ENCODE peak calls at places on chromosomes 6 and 20, in ten cellular contexts. S is stimulated activated CD8-positive, alpha-beta memory T cell treated with anti-CD3 and anti-CD28 coated beads, Interleukin-7, amount 100 ng/mL, for 1 hour; D is Peyer's patch; P is tibial artery; W is Caco-2; F is ELR; L is psoas muscle; A is GM23248; O is GM12892; T is naive thymus-derived CD8-positive, alpha-beta T cell. Q is an unnamed sample.

GRCh38 chr20:32437391-32438074 is 79.4 kb downstream of the ASXL1 start:
- DNase-seq in A (peak), D (no peak), L (no peak), P (no peak), T (peak), O (no peak), W (peak), S (no peak), F (peak), Q (no peak)

GRCh38 chr6:129621252-129621651 is 88.7 kb downstream of the ARHGAP18 start:
- DNase-seq in S (no peak), P (no peak), W (peak), O (peak), T (no peak), F (peak), D (peak), L (no peak), A (no peak), Q (no peak)

GRCh38 chr6:54327631-54328030 is 19.4 kb downstream of the TINAG start:
- DNase-seq in D (no peak), L (no peak), W (no peak), A (no peak), T (no peak), P (no peak), S (no peak), F (peak), O (no peak), Q (no peak)

GRCh38 chr6:40719671-40720374 is 132.7 kb upstream of the LRFN2 start:
- DNase-seq in D (no peak), F (peak), P (peak), L (no peak), S (no peak), O (no peak), A (peak), W (no peak), T (no peak), Q (peak)

GRCh38 chr6:131250121-131250520 is 114.9 kb downstream of the AKAP7 start:
- DNase-seq in L (peak), D (peak), F (peak), O (no peak), A (peak), S (no peak), P (peak), W (peak), T (peak), Q (peak)

GRCh38 chr6:35678814-35679213 is 9.9 kb downstream of the FKBP5 start:
- DNase-seq in P (no peak), D (no peak), A (no peak), L (no peak), S (no peak), T (no peak), O (no peak), F (no peak), W (no peak), Q (no peak)

GRCh38 chr20:25013478-25014380 is 21.2 kb upstream of the APMAP start:
- DNase-seq in P (peak), A (no peak), D (peak), W (no peak), F (no peak), L (no peak), S (no peak), O (no peak), T (no peak), Q (no peak)

GRCh38 chr6:26268659-26269402 is 96.2 kb upstream of the BTN3A2 start:
- DNase-seq in F (peak), W (peak), P (no peak), D (peak), T (no peak), O (no peak), A (peak), S (no peak), L (no peak), Q (no peak)

GRCh38 chr20:25282796-25283195 is 34.9 kb downstream of the PYGB start:
- DNase-seq in A (no peak), O (no peak), T (no peak), F (no peak), S (no peak), P (peak), L (no peak), W (no peak), D (no peak), Q (no peak)

GRCh38 chr6:146111864-146112263 is 83.0 kb downstream of the GRM1 start:
- DNase-seq in F (no peak), P (no peak), W (no peak), O (no peak), L (no peak), S (no peak), D (no peak), A (no peak), T (no peak), Q (no peak)

GRCh38 chr6:126228001-126228791 is 111.7 kb upstream of the CENPW start:
- DNase-seq in S (no peak), W (no peak), T (no peak), F (no peak), A (no peak), P (no peak), L (no peak), D (no peak), O (no peak), Q (peak)

GRCh38 chr6:169074551-169074950 is 179.1 kb downstream of the THBS2 start:
- DNase-seq in A (peak), O (no peak), T (no peak), F (no peak), D (no peak), W (no peak), L (no peak), S (no peak), P (no peak), Q (peak)

GRCh38 chr6:44742828-44743372 is 355.4 kb downstream of the CDC5L start:
- DNase-seq in A (no peak), S (no peak), L (no peak), F (no peak), O (no peak), D (no peak), P (no peak), W (no peak), T (no peak), Q (no peak)

GRCh38 chr6:20447157-20447556 is 45.5 kb downstream of the E2F3 start:
- DNase-seq in S (no peak), P (no peak), W (no peak), F (no peak), A (no peak), T (no peak), D (no peak), L (no peak), O (no peak), Q (no peak)

GRCh38 chr6:16477367-16478149 is 239.2 kb downstream of the GMPR start:
- DNase-seq in F (no peak), T (no peak), D (no peak), P (no peak), A (no peak), L (peak), S (no peak), W (no peak), O (no peak), Q (no peak)

GRCh38 chr6:166586424-166587156 is at the start of gene RAMACL:
- DNase-seq in F (no peak), L (no peak), A (no peak), D (no peak), S (no peak), T (peak), P (no peak), W (peak), O (peak), Q (no peak)

GRCh38 chr6:35287671-35288396 is 9.8 kb upstream of the DEF6 start:
- DNase-seq in L (peak), W (no peak), O (no peak), P (no peak), S (no peak), F (peak), T (no peak), D (no peak), A (peak), Q (no peak)

GRCh38 chr6:119426619-119427018 is 77.1 kb upstream of the MAN1A1 start:
- DNase-seq in L (no peak), S (no peak), D (no peak), T (no peak), W (no peak), P (no peak), F (no peak), A (peak), O (no peak), Q (peak)

GRCh38 chr20:32368930-32369329 is 10.8 kb downstream of the ASXL1 start:
- DNase-seq in O (no peak), L (no peak), A (peak), T (no peak), W (no peak), S (no peak), P (no peak), F (peak), D (no peak), Q (peak)

GRCh38 chr6:125193208-125193607 is 39.6 kb downstream of the TPD52L1 start:
- DNase-seq in O (no peak), F (peak), L (no peak), W (no peak), P (no peak), T (no peak), A (peak), D (no peak), S (no peak), Q (no peak)

GRCh38 chr20:54291339-54292060 is 83.6 kb downstream of the PFDN4 start:
- DNase-seq in F (no peak), D (no peak), A (no peak), O (no peak), T (no peak), P (no peak), L (no peak), S (no peak), W (no peak), Q (no peak)

GRCh38 chr6:30152019-30152673 is 8.9 kb downstream of the TRIM10 start:
- DNase-seq in W (no peak), T (no peak), F (no peak), S (no peak), D (no peak), L (no peak), P (no peak), O (no peak), A (no peak), Q (no peak)

GRCh38 chr6:112450663-112451062 is 103.5 kb downstream of the RFPL4B start:
- DNase-seq in L (no peak), D (no peak), F (no peak), W (no peak), S (no peak), A (no peak), T (no peak), O (no peak), P (no peak), Q (no peak)

GRCh38 chr20:49543071-49543857 is 24.7 kb downstream of the PTGIS start:
- DNase-seq in D (no peak), L (no peak), O (no peak), F (no peak), S (no peak), A (no peak), P (no peak), T (no peak), W (no peak), Q (no peak)

GRCh38 chr6:53628354-53629119 is 37.0 kb downstream of the KLHL31 start:
- DNase-seq in T (no peak), S (no peak), L (no peak), W (no peak), O (no peak), D (no peak), P (no peak), F (peak), A (peak), Q (peak)

GRCh38 chr6:4941782-4942672 is 61.8 kb downstream of the RPP40 start:
- DNase-seq in O (no peak), L (peak), S (no peak), T (no peak), W (peak), F (peak), P (no peak), D (no peak), A (peak), Q (peak)

GRCh38 chr20:49894073-49894470 is 21.3 kb downstream of the SPATA2 start:
- DNase-seq in A (no peak), S (no peak), L (no peak), D (no peak), W (no peak), P (no peak), F (no peak), T (no peak), O (no peak), Q (no peak)

GRCh38 chr6:75481394-75481793 is 12.2 kb downstream of the FILIP1 start:
- DNase-seq in A (peak), W (no peak), D (no peak), P (no peak), T (no peak), L (no peak), F (no peak), S (no peak), O (no peak), Q (no peak)

GRCh38 chr6:71312089-71312488 is 23.5 kb downstream of the OGFRL1 start:
- DNase-seq in A (no peak), F (no peak), L (no peak), D (no peak), S (no peak), W (no peak), T (no peak), O (no peak), P (no peak), Q (no peak)

Q was measured in adipocyte.